ENCODE peak calls at places on chromosomes 16 and 17, in four cellular contexts. D, T, V and Y are unnamed samples.
A peak's percentile ranks its signal among the peaks of the same experiment; 100 is the strongest.

GRCh38 chr16:67026570-67026969 is 2.4 kb upstream of the CBFB start:
- DNase-seq in D (no peak), T (no peak), V (no peak), Y (no peak)

GRCh38 chr16:30922420-30922959 is 882 bp upstream of the FBXL19 start:
- DNase-seq in D (peak; percentile 100), T (peak; percentile 81), V (peak; percentile 100), Y (peak; percentile 99)

GRCh38 chr16:49664221-49665215 is 191.4 kb downstream of the ZNF423 start:
- DNase-seq in D (no peak), T (no peak), V (no peak), Y (no peak)

GRCh38 chr17:21301593-21302550 is 17.4 kb downstream of the MAP2K3 start:
- DNase-seq in D (no peak), T (no peak), V (no peak), Y (no peak)

GRCh38 chr16:69872888-69873287 is 78.2 kb upstream of the CLEC18A start:
- DNase-seq in D (no peak), T (no peak), V (no peak), Y (no peak)

GRCh38 chr17:47253541-47254402 is at the start of gene ITGB3:
- DNase-seq in D (peak; percentile 56), T (peak; percentile 86), V (peak; percentile 56), Y (peak; percentile 60)

GRCh38 chr17:49589556-49589885 is 13.8 kb downstream of the NXPH3 start:
- DNase-seq in D (no peak), T (no peak), V (no peak), Y (no peak)

GRCh38 chr16:66277311-66278070 is 89.0 kb upstream of the CDH5 start:
- DNase-seq in D (no peak), T (no peak), V (no peak), Y (no peak)

GRCh38 chr17:78129385-78130079 is 977 bp upstream of the TMC6 start:
- DNase-seq in D (peak; percentile 56), T (no peak), V (peak; percentile 50), Y (peak; percentile 41)

GRCh38 chr17:71440513-71440912 is 680.3 kb upstream of the SOX9 start:
- DNase-seq in D (no peak), T (no peak), V (no peak), Y (no peak)

GRCh38 chr17:79802039-79802735 is 5.3 kb upstream of the CBX8 start:
- DNase-seq in D (no peak), T (no peak), V (no peak), Y (no peak)

GRCh38 chr16:65704866-65705265 is 583.0 kb upstream of the CDH11 start:
- DNase-seq in D (no peak), T (peak; percentile 39), V (no peak), Y (no peak)

GRCh38 chr17:34299017-34299416 is 13.5 kb downstream of the CCL11 start:
- DNase-seq in D (no peak), T (no peak), V (no peak), Y (no peak)

GRCh38 chr17:77434136-77435114 is 293.7 kb downstream of the SEC14L1 start:
- DNase-seq in D (no peak), T (no peak), V (no peak), Y (no peak)

GRCh38 chr17:16343569-16343968 is 9.7 kb downstream of the CENPV start:
- DNase-seq in D (no peak), T (no peak), V (no peak), Y (no peak)

GRCh38 chr17:75808905-75809621 is 24.5 kb downstream of the UNK start:
- DNase-seq in D (no peak), T (no peak), V (no peak), Y (no peak)

GRCh38 chr17:41211845-41212466 is 14.5 kb upstream of the KRTAP9-2 start:
- DNase-seq in D (no peak), T (no peak), V (no peak), Y (no peak)

GRCh38 chr16:77432264-77432663 is 2.6 kb downstream of the ADAMTS18 start:
- DNase-seq in D (no peak), T (no peak), V (no peak), Y (no peak)

GRCh38 chr16:22055881-22056280 is 36.5 kb upstream of the VWA3A start:
- DNase-seq in D (no peak), T (peak; percentile 49), V (no peak), Y (no peak)

GRCh38 chr16:89575247-89576172 is at the start of gene CPNE7:
- DNase-seq in D (no peak), T (peak; percentile 76), V (no peak), Y (no peak)

GRCh38 chr16:1313721-1314120 is 4.3 kb downstream of the UBE2I start:
- DNase-seq in D (no peak), T (no peak), V (no peak), Y (no peak)

GRCh38 chr17:8109669-8110455 is 8.5 kb downstream of the ALOXE3 start:
- DNase-seq in D (peak; percentile 74), T (peak; percentile 93), V (peak; percentile 77), Y (peak; percentile 77)

GRCh38 chr17:18143044-18143936 is 34.7 kb downstream of the MYO15A start:
- DNase-seq in D (no peak), T (peak; percentile 64), V (no peak), Y (no peak)

GRCh38 chr16:67260426-67261063 is 11.8 kb downstream of the SLC9A5 start:
- DNase-seq in D (peak; percentile 14), T (peak; percentile 62), V (no peak), Y (no peak)

GRCh38 chr16:11224894-11225676 is 30.9 kb downstream of the SOCS1 start:
- DNase-seq in D (peak; percentile 84), T (no peak), V (peak; percentile 71), Y (peak; percentile 67)

GRCh38 chr17:59121901-59122480 is 15.3 kb upstream of the TRIM37 start:
- DNase-seq in D (no peak), T (no peak), V (no peak), Y (no peak)

GRCh38 chr17:81387235-81388060 is 7.8 kb upstream of the BAHCC1 start:
- DNase-seq in D (no peak), T (peak; percentile 69), V (no peak), Y (no peak)

GRCh38 chr16:10824111-10824893 is 5.7 kb upstream of the TVP23A start:
- DNase-seq in D (no peak), T (no peak), V (no peak), Y (no peak)

GRCh38 chr16:29775742-29776408 is 2.2 kb upstream of the ZG16 start:
- DNase-seq in D (no peak), T (no peak), V (no peak), Y (no peak)

GRCh38 chr16:67186550-67186950 is 2.8 kb upstream of the MATCAP1 start:
- DNase-seq in D (no peak), T (no peak), V (no peak), Y (no peak)

GRCh38 chr17:41652461-41652960 is 28.1 kb upstream of the KRT17 start:
- DNase-seq in D (no peak), T (no peak), V (no peak), Y (no peak)

GRCh38 chr17:48261297-48261880 is 153.8 kb downstream of the SNX11 start:
- DNase-seq in D (no peak), T (peak; percentile 76), V (no peak), Y (no peak)

GRCh38 chr16:49024896-49025295 is 256.7 kb downstream of the CBLN1 start:
- DNase-seq in D (no peak), T (no peak), V (no peak), Y (no peak)

GRCh38 chr17:751269-752001 is 629 bp downstream of the GEMIN4 start:
- DNase-seq in D (no peak), T (peak; percentile 29), V (peak; percentile 60), Y (peak; percentile 37)